ENCODE peak calls at places on chromosomes 7 and 10, in nine cellular contexts. R is esophagus squamous epithelium, L is Peyer's patch, F is stomach, M is heart left ventricle, I is pancreas, V is A549, J is endothelial cell of umbilical vein, B is SK-N-SH. S is an unnamed sample.

GRCh38 chr7:80136276-80137045 is 1.8 kb downstream of the GNAI1 start:
- DNase-seq in L (no peak), V (no peak), B (no peak), F (no peak), R (no peak), M (no peak), J (peak; percentile 38), I (no peak), S (no peak)

GRCh38 chr7:136874393-136875032 is 6.1 kb downstream of the CHRM2 start:
- DNase-seq in B (peak; percentile 72), F (no peak), J (peak; percentile 28), I (no peak), M (no peak), V (peak; percentile 21), R (no peak), L (no peak), S (no peak)

GRCh38 chr10:35540296-35541164 is 64.6 kb upstream of the GJD4 start:
- DNase-seq in J (no peak), R (no peak), V (no peak), B (no peak), I (no peak), M (no peak), F (no peak), L (no peak), S (no peak)

GRCh38 chr10:103493911-103494877 is 689 bp downstream of the NEURL1 start:
- DNase-seq in I (peak; percentile 51), M (no peak), B (peak; percentile 78), R (no peak), L (no peak), F (no peak), V (no peak), J (no peak), S (no peak)

GRCh38 chr7:84384417-84384816 is 189.8 kb upstream of the SEMA3A start:
- DNase-seq in I (no peak), F (no peak), M (no peak), L (no peak), R (no peak), V (no peak), B (no peak), J (no peak), S (no peak)

GRCh38 chr7:45151131-45151684 is 6.4 kb upstream of the RAMP3 start:
- DNase-seq in I (no peak), B (no peak), R (no peak), J (no peak), M (no peak), L (no peak), V (no peak), F (no peak), S (peak; percentile 34)

GRCh38 chr10:17226891-17227303 is 1.1 kb upstream of the VIM start:
- DNase-seq in B (no peak), I (no peak), M (no peak), J (no peak), R (no peak), L (no peak), V (no peak), F (no peak), S (no peak)

GRCh38 chr10:90417056-90417455 is 440.8 kb downstream of the HTR7 start:
- DNase-seq in M (no peak), F (no peak), B (no peak), R (no peak), V (no peak), J (no peak), I (no peak), L (no peak), S (no peak)

GRCh38 chr10:10977231-10977956 is 40.3 kb upstream of the CELF2 start:
- DNase-seq in R (no peak), V (no peak), M (no peak), B (no peak), J (no peak), F (no peak), L (no peak), I (no peak), S (no peak)

GRCh38 chr7:47326220-47326619 is 255.7 kb downstream of the TNS3 start:
- DNase-seq in J (peak; percentile 7), V (no peak), I (no peak), M (no peak), R (no peak), L (no peak), F (no peak), B (no peak), S (no peak)

GRCh38 chr7:157253850-157254249 is 83.0 kb upstream of the DNAJB6 start:
- DNase-seq in M (peak; percentile 70), J (no peak), R (no peak), V (peak; percentile 35), L (no peak), B (no peak), F (peak; percentile 94), I (peak; percentile 90), S (peak; percentile 95)

GRCh38 chr7:38186593-38187314 is 8.7 kb downstream of the STARD3NL start:
- DNase-seq in J (no peak), B (no peak), I (no peak), M (no peak), L (no peak), R (no peak), F (no peak), V (peak; percentile 42), S (no peak)

GRCh38 chr7:42502022-42502421 is 265.0 kb upstream of the GLI3 start:
- DNase-seq in B (no peak), F (no peak), I (no peak), J (peak; percentile 3), R (no peak), M (no peak), L (no peak), V (no peak), S (no peak)

GRCh38 chr10:17074548-17074860 is 55.1 kb downstream of the CUBN start:
- DNase-seq in J (no peak), L (no peak), B (no peak), M (no peak), F (no peak), V (no peak), R (no peak), I (no peak), S (no peak)

GRCh38 chr10:93993782-93994668 is at the start of gene PLCE1:
- DNase-seq in J (no peak), L (peak; percentile 69), B (peak; percentile 88), M (peak; percentile 58), V (peak; percentile 46), F (peak; percentile 70), R (no peak), I (peak; percentile 76), S (peak; percentile 82)
- TF ChIP-seq CTCF in J (no peak), L (peak; percentile 21), B (no peak), M (no peak), V (peak; percentile 23), F (no peak), R (no peak), I (no peak), S (no peak)

DNA sequence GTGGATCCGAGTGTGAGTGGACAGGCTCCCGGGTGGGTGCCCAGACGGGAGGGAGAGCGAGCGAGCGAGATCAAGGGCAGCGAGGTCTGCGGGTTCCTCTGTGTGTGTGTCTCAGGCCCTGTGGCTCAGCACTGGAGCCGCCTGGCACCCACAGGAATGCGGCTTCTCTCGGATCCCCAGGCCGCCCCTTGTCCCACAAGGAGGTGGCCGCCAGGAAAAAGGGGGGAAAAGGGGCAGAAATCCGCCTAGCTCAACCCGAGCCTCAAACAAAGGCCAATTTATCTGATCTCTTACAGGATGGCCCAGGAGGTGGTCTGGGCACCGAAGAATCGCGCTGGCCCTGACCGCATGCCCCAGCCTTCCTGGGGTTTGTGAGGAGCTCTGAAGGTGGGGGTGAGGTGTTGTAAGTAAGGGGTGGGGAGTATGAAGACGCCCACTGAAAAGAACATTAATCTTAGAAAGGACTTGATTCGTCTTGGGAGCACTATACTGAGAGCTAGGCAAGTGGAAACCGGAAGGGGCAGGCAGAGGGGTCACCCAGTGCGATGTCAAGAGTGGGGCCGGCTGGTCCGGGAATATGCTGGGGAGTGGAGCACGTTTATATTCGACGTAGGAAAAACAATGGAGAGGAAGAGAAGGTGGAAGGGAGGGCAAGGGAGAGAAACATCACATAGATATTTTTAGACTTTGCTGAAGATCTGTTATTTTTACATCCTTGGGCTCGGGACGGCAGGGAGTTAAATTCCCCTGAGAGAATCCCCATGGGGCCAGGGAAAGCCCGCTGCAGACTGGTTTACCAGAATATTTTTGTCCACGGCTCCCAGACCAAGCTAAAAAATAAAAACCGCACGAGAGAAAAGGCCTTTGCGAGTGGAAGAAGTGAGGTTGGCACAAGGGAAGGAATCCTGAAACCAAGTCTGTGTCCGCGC is 7.2 kb downstream of the DLX5 start:
- DNase-seq in L (no peak), I (no peak), V (no peak), B (no peak), J (no peak), R (no peak), F (no peak), M (no peak), S (no peak)
- H3K9me3 ChIP-seq in L (no peaks in the 10 kb centered on the region), I (no peaks in the 10 kb centered on the region), V (peaks cover 3% of the 10 kb centered on the region), B (no peaks in the 10 kb centered on the region), J (no peaks in the 10 kb centered on the region), R (no peaks in the 10 kb centered on the region), F (peaks cover 14% of the 10 kb centered on the region), M (no peaks in the 10 kb centered on the region), S (no peaks in the 10 kb centered on the region)

GRCh38 chr7:18361756-18362155 is 133.8 kb upstream of the HDAC9 start:
- DNase-seq in L (peak; percentile 69), B (no peak), V (peak; percentile 11), J (no peak), R (no peak), M (no peak), F (peak; percentile 38), I (no peak), S (no peak)
- TF ChIP-seq CTCF in L (no peak), B (no peak), V (no peak), J (no peak), R (no peak), M (no peak), F (no peak), I (no peak), S (no peak)

GRCh38 chr10:45241865-45242518 is 73.4 kb downstream of the OR13A1 start:
- DNase-seq in B (no peak), V (no peak), M (no peak), L (no peak), J (peak; percentile 10), I (no peak), F (no peak), R (no peak), S (no peak)

GRCh38 chr10:45239642-45240041 is 75.8 kb downstream of the OR13A1 start:
- DNase-seq in M (no peak), I (no peak), B (no peak), F (no peak), L (no peak), V (no peak), R (no peak), J (peak; percentile 36), S (no peak)

GRCh38 chr10:45243261-45243660 is 72.1 kb downstream of the OR13A1 start:
- DNase-seq in M (no peak), V (no peak), B (no peak), R (no peak), I (no peak), J (no peak), L (no peak), F (no peak), S (no peak)

GRCh38 chr10:45235823-45236222 is 79.6 kb downstream of the OR13A1 start:
- DNase-seq in B (no peak), F (no peak), M (no peak), R (no peak), J (peak; percentile 78), V (no peak), L (no peak), I (no peak), S (no peak)

DNA sequence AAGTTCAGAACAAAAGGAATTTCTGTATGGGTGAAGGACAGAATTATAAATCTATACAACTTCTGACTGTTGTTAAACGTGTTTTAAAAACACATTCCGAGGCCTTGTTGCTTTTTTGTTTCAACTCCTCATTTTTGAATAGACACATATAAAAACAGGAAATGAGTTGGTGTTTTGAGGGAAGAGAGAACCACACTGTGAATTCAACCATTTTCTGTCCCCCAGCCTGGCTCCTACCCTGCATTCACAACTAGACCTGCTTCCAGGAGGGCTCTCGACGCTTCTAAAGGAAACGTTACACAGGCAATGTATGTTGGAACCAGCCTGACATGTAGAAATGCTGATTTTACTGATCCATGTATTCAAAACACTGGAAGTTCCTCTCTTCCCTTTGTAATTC is 76.5 kb downstream of the OR13A1 start:
- DNase-seq in R (no peak), B (no peak), M (no peak), I (no peak), L (no peak), F (no peak), J (peak; percentile 50), V (no peak), S (no peak)
- H3K9me3 ChIP-seq in R (no peaks in the 10 kb centered on the region), B (no peaks in the 10 kb centered on the region), M (no peaks in the 10 kb centered on the region), I (no peaks in the 10 kb centered on the region), L (no peaks in the 10 kb centered on the region), F (no peaks in the 10 kb centered on the region), J (no peaks in the 10 kb centered on the region), V (no peaks in the 10 kb centered on the region), S (no peaks in the 10 kb centered on the region)